ENCODE peak calls at places on chromosome 7, in five cellular contexts. M, T, E, W and L are unnamed samples. For H3K27me3, the result is how much of the 10 kb centered on the place peaks cover.

GRCh38 chr7:100472121-100472851 is 6.7 kb downstream of the TSC22D4 start:
- DNase-seq in M (no peak), T (no peak), E (no peak), W (no peak), L (peak)

GRCh38 chr7:88789480-88790064 is 6.0 kb downstream of the TEX47 start:
- DNase-seq in M (peak), T (no peak), E (no peak), W (peak), L (no peak)

GRCh38 chr7:47937711-47938573 is 10.3 kb downstream of the PKD1L1 start:
- DNase-seq in M (no peak), T (no peak), E (no peak), W (no peak), L (no peak)

GRCh38 chr7:99407849-99408346 is 499 bp downstream of the PDAP1 start:
- DNase-seq in M (peak), T (peak), E (no peak), W (peak), L (no peak)

GRCh38 chr7:22587322-22587721 is 87.3 kb upstream of the STEAP1B start:
- DNase-seq in M (no peak), T (no peak), E (no peak), W (peak), L (no peak)

GRCh38 chr7:12623885-12624498 is 53.5 kb downstream of the SCIN start:
- DNase-seq in M (peak), T (peak), E (no peak), W (peak), L (no peak)

GRCh38 chr7:137667633-137668387 is 179.0 kb downstream of the DGKI start:
- DNase-seq in M (peak), T (peak), E (no peak), W (peak), L (no peak)

GRCh38 chr7:12942599-12942998 is 255.2 kb downstream of the ARL4A start:
- DNase-seq in M (no peak), T (no peak), E (no peak), W (peak), L (no peak)

GRCh38 chr7:108239501-108240225 is 109.5 kb upstream of the LAMB4 start:
- DNase-seq in M (no peak), T (no peak), E (no peak), W (no peak), L (no peak)

GRCh38 chr7:99261646-99262045 is 11.0 kb upstream of the MYH16 start:
- DNase-seq in M (no peak), T (peak), E (no peak), W (no peak), L (no peak)

GRCh38 chr7:144384071-144384470 is 19.4 kb downstream of the NOBOX start:
- DNase-seq in M (peak), T (no peak), E (no peak), W (peak), L (no peak)

GRCh38 chr7:143337216-143337615 is 21.3 kb downstream of the CLCN1 start:
- DNase-seq in M (no peak), T (no peak), E (no peak), W (no peak), L (no peak)
- TF ChIP-seq CTCF in M (no peak), T (no peak), E (no peak), W (no peak), L (no peak)

GRCh38 chr7:157863176-157863575 is 526.4 kb downstream of the DNAJB6 start:
- DNase-seq in M (no peak), T (no peak), E (no peak), W (no peak), L (no peak)
- H3K27me3 ChIP-seq in M (under half), T (half or more), E (under half), W (under half), L (under half)

GRCh38 chr7:115678049-115678982 is 352.2 kb downstream of the TFEC start:
- DNase-seq in M (no peak), T (no peak), E (no peak), W (peak), L (no peak)

GRCh38 chr7:115682507-115682906 is 348.1 kb downstream of the TFEC start:
- DNase-seq in M (no peak), T (no peak), E (no peak), W (no peak), L (no peak)

GRCh38 chr7:115680921-115681320 is 349.6 kb downstream of the TFEC start:
- DNase-seq in M (no peak), T (no peak), E (no peak), W (no peak), L (no peak)

GRCh38 chr7:115679423-115679822 is 351.1 kb downstream of the TFEC start:
- DNase-seq in M (no peak), T (no peak), E (no peak), W (no peak), L (no peak)

DNA sequence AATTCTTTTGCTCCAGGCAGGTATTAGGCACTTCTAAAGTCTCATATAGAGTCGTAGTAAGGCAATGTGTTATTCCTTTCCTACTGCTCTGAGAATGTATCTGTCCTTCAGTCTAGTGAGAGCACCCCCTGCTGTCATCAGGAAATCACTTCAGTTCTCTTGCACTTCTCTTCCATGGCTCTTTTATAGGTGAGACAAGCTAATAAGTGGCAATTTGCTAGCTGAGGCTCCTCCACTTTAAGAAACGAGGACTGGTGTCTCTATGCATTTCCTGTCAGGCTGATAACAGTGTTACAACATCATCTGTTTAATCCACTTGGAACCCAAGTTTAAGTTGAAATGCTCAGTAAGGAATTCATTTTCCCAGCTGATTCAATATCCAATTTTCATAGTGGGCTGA is 350.6 kb downstream of the TFEC start:
- DNase-seq in M (peak), T (no peak), E (no peak), W (peak), L (no peak)
- TF ChIP-seq CTCF in M (peak), T (peak), E (peak), W (peak), L (peak)

DNA sequence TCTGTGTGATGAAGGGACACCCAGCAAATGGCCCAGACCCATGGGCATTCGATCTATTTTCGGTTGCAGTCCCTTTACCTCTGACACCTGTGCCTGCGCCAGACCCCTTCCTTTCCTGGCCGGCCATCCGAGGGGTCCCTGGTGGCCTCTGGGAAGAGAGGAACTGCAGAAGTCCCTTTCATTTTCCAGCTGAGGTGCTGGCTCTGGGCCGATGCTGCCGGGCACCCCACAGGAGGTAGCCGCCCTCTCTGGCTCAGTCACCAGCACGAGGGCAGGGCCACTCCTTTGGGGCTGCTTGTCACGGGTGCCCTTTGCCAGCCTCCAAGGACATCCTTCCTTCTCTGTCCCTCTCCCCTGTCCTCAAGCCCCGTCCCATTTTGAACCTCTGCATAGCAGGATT is 4.2 kb upstream of the ELN start:
- DNase-seq in M (no peak), T (no peak), E (no peak), W (no peak), L (no peak)
- H3K27me3 ChIP-seq in M (under half), T (under half), E (under half), W (under half), L (under half)

GRCh38 chr7:134210976-134211663 is 84.0 kb downstream of the LRGUK start:
- DNase-seq in M (no peak), T (no peak), E (no peak), W (no peak), L (no peak)

GRCh38 chr7:134212576-134213546 is 85.7 kb downstream of the LRGUK start:
- DNase-seq in M (no peak), T (no peak), E (peak), W (peak), L (peak)

GRCh38 chr7:134211817-134212216 is 84.7 kb downstream of the LRGUK start:
- DNase-seq in M (no peak), T (no peak), E (no peak), W (no peak), L (no peak)

GRCh38 chr7:134209322-134210015 is 82.3 kb downstream of the LRGUK start:
- DNase-seq in M (no peak), T (no peak), E (no peak), W (no peak), L (no peak)

GRCh38 chr7:134210227-134210626 is 83.1 kb downstream of the LRGUK start:
- DNase-seq in M (no peak), T (no peak), E (no peak), W (no peak), L (no peak)
- TF ChIP-seq CTCF in M (no peak), T (no peak), E (no peak), W (no peak), L (no peak)

GRCh38 chr7:158489462-158490155 is 98.0 kb downstream of the PTPRN2 start:
- DNase-seq in M (no peak), T (no peak), E (no peak), W (no peak), L (no peak)

GRCh38 chr7:158488225-158488889 is 99.3 kb downstream of the PTPRN2 start:
- DNase-seq in M (no peak), T (no peak), E (no peak), W (no peak), L (no peak)

GRCh38 chr7:158490171-158490782 is 97.3 kb downstream of the PTPRN2 start:
- DNase-seq in M (no peak), T (no peak), E (no peak), W (no peak), L (no peak)

GRCh38 chr7:158492372-158492771 is 95.3 kb downstream of the PTPRN2 start:
- DNase-seq in M (no peak), T (no peak), E (no peak), W (no peak), L (no peak)

GRCh38 chr7:158491094-158491493 is 96.5 kb downstream of the PTPRN2 start:
- DNase-seq in M (no peak), T (no peak), E (no peak), W (no peak), L (no peak)
- H3K27me3 ChIP-seq in M (under half), T (half or more), E (under half), W (under half), L (under half)

DNA sequence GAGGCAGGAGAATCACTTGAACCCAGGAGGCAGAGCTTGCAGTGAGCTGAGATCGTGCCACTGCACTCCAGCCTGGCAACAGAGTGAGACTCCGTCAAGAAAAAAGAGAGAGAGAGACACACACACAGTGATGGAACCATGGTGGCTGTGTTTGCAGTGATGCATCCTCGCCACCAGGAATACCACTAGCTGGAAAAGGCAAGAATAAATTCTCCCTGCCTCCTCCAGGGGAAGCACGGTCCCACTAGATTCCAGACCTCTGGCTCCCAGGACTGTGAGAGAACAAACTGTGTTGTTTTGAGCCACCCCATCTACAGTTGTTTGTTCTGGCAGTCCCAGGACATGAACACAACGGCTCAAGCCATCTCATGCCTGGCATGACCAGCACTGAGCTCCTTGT is 320.3 kb upstream of the FOXK1 start:
- DNase-seq in M (no peak), T (no peak), E (no peak), W (no peak), L (no peak)
- TF ChIP-seq CTCF in M (no peak), T (no peak), E (no peak), W (no peak), L (no peak)

GRCh38 chr7:17917842-17918241 is 22.5 kb downstream of the SNX13 start:
- DNase-seq in M (no peak), T (no peak), E (no peak), W (no peak), L (no peak)

GRCh38 chr7:17916786-17917185 is 23.5 kb downstream of the SNX13 start:
- DNase-seq in M (no peak), T (no peak), E (no peak), W (no peak), L (no peak)

DNA sequence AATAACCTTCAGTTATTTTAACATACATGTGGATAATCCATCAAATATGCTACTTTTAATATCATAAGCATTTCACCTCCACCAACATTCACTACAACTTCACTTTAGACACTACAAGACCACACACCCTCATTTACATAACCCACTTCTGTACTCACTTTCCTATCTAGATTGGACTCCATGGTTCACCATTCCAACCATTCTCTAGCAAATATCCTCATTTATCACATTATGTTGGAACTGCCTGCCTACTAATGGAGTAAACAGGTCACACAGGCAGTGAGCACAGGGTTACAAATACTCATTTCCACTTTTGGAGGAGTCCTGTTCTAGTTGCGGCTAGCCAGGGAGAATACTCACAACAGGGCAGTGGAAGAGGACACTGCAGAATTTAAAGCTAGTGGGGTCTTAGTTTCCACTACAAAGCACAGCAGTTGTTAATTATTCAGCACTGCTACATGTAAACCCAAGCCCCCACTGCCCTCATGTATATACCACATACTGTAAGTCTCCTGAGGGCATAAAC is 18.3 kb downstream of the SNX13 start:
- DNase-seq in M (no peak), T (peak), E (no peak), W (peak), L (no peak)
- H3K27me3 ChIP-seq in M (under half), T (under half), E (under half), W (under half), L (under half)

GRCh38 chr7:28623863-28624262 is 211.5 kb downstream of the CREB5 start:
- DNase-seq in M (peak), T (peak), E (no peak), W (no peak), L (no peak)
- TF ChIP-seq CTCF in M (peak), T (peak), E (peak), W (no peak), L (no peak)